ENCODE peak calls at places on chromosomes 11 and 22, in eight cellular contexts. J is endothelial cell of umbilical vein, Y is mesothelial cell of epicardium, H is GM12864, N is OCI-LY7, C is BE2C, E is A549, S is WTC11. Z is an unnamed sample.

GRCh38 chr11:47057374-47057773 is 119.3 kb downstream of the ARFGAP2 start:
- DNase-seq in E (no peak), J (no peak), H (no peak), C (no peak), Y (no peak), N (no peak), S (no peak), Z (no peak)

GRCh38 chr22:49119551-49119952 is 708.1 kb downstream of the BRD1 start:
- DNase-seq in N (no peak), S (peak), E (no peak), C (no peak), J (no peak), H (no peak), Y (no peak), Z (no peak)

GRCh38 chr11:122754553-122755322 is 83.6 kb upstream of the CRTAM start:
- DNase-seq in C (no peak), S (peak), N (peak), J (no peak), E (no peak), H (no peak), Y (no peak), Z (no peak)

GRCh38 chr11:2137202-2138071 is 1.8 kb downstream of the IGF2 start:
- DNase-seq in Y (peak), E (peak), H (no peak), C (peak), J (peak), N (no peak), S (peak), Z (no peak)

GRCh38 chr11:117814766-117815261 is 9.7 kb downstream of the FXYD2 start:
- DNase-seq in N (peak), S (no peak), H (peak), Y (peak), C (peak), E (no peak), J (no peak), Z (no peak)

GRCh38 chr22:39666495-39666894 is 95.9 kb downstream of the CACNA1I start:
- DNase-seq in N (no peak), H (no peak), E (no peak), Y (no peak), J (no peak), C (no peak), S (no peak), Z (no peak)

GRCh38 chr11:65213322-65214211 is 31.8 kb downstream of the CAPN1 start:
- DNase-seq in Y (no peak), J (no peak), N (no peak), H (no peak), S (peak), E (no peak), C (no peak), Z (no peak)

GRCh38 chr11:70415176-70415575 is 16.8 kb downstream of the CTTN start:
- DNase-seq in J (no peak), C (no peak), S (no peak), E (peak), H (no peak), Y (no peak), N (no peak), Z (no peak)

GRCh38 chr11:84673753-84674152 is 953.4 kb downstream of the DLG2 start:
- DNase-seq in J (no peak), E (no peak), N (no peak), Y (no peak), H (no peak), S (no peak), C (no peak), Z (no peak)

GRCh38 chr11:3035333-3035732 is 21.9 kb downstream of the CARS1 start:
- DNase-seq in E (no peak), C (no peak), H (no peak), S (no peak), Y (no peak), J (no peak), N (no peak), Z (no peak)

GRCh38 chr11:46832511-46833214 is 13.4 kb downstream of the CKAP5 start:
- DNase-seq in J (no peak), E (no peak), C (no peak), S (no peak), Y (no peak), N (no peak), H (no peak), Z (no peak)

GRCh38 chr11:115643491-115643995 is 139.3 kb upstream of the CADM1 start:
- DNase-seq in C (no peak), E (no peak), S (no peak), J (no peak), H (no peak), Y (no peak), N (no peak), Z (no peak)

GRCh38 chr11:128279861-128280260 is 307.5 kb downstream of the ETS1 start:
- DNase-seq in C (no peak), S (no peak), N (no peak), E (no peak), J (no peak), Y (no peak), H (no peak), Z (no peak)

GRCh38 chr22:27022741-27023373 is 365.5 kb downstream of the MIAT start:
- DNase-seq in E (no peak), H (no peak), Y (no peak), J (no peak), C (no peak), S (no peak), N (no peak), Z (no peak)

GRCh38 chr11:68457214-68457897 is 3.2 kb upstream of the PPP6R3 start:
- DNase-seq in N (no peak), E (no peak), S (no peak), C (no peak), H (no peak), Y (no peak), J (no peak), Z (no peak)

GRCh38 chr22:30277547-30278344 is 11.1 kb upstream of the OSM start:
- DNase-seq in N (no peak), H (no peak), S (no peak), Y (no peak), J (peak), C (no peak), E (no peak), Z (no peak)

GRCh38 chr11:97079244-97079643 is 689.4 kb downstream of the JRKL start:
- DNase-seq in J (no peak), S (no peak), E (no peak), N (no peak), Y (no peak), H (no peak), C (no peak), Z (no peak)

GRCh38 chr22:29840498-29840897 is 2.4 kb upstream of the ASCC2 start:
- DNase-seq in Y (no peak), N (no peak), E (no peak), S (no peak), J (no peak), H (no peak), C (no peak), Z (no peak)

GRCh38 chr11:89613916-89614315 is 96.2 kb upstream of the TRIM77 start:
- DNase-seq in N (no peak), C (no peak), E (no peak), H (no peak), Y (no peak), S (no peak), J (peak), Z (no peak)

GRCh38 chr22:42862045-42862734 is 5.1 kb upstream of the ARFGAP3 start:
- DNase-seq in N (no peak), E (no peak), J (no peak), S (no peak), H (no peak), Y (no peak), C (no peak), Z (no peak)

GRCh38 chr11:114079406-114080072 is 20.0 kb downstream of the ZBTB16 start:
- DNase-seq in E (no peak), J (no peak), S (no peak), C (no peak), H (no peak), Y (no peak), N (no peak), Z (no peak)

GRCh38 chr11:81039916-81040530 is 1599.2 kb upstream of the TENM4 start:
- DNase-seq in E (no peak), Y (no peak), J (no peak), H (no peak), N (no peak), S (no peak), C (no peak), Z (no peak)

GRCh38 chr11:90237004-90237403 is 14.2 kb upstream of the CHORDC1 start:
- DNase-seq in Y (no peak), H (no peak), C (no peak), N (no peak), S (no peak), J (no peak), E (no peak), Z (no peak)

GRCh38 chr11:93487032-93487483 is 56.1 kb downstream of the SMCO4 start:
- DNase-seq in Y (no peak), N (no peak), S (no peak), J (no peak), H (no peak), E (no peak), C (peak), Z (no peak)

DNA sequence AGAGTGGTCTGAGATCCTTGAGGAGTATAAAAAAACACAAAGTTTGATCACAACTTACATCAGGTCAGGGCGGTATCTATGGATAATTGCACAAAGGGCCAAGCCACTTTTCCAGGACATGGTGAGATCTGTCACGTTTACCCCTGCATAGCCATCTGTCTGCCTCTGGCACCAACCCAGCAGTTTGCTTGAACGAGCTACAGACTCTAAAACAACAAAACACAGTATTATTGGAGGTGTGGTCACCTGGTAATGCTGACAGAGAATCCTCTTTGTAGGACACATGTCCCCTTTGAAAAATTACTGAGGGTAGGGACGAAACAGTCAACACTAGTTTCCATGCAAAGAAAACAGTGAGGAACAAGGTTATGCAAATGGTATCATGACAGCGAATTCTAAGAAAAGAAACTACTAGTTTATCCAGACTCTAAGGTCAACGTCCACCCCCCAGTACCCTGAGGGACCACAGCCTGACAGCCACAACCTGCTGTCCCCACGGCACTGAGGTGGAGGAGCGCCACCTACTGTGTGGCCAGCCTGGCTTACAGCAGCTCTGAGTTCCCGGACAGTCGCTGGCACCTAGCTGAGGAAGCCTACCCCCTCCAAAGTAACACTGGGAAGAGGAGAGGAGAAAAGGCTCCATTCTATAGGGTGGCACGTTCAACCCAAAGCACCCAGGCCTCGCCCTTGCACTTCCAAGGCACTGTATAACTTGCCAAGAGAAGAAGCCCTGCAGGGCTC is 117.3 kb upstream of the BID start:
- DNase-seq in N (no peak), Y (no peak), C (peak), J (no peak), H (no peak), E (peak), S (peak), Z (no peak)
- TF ChIP-seq CTCF in N (peak), Y (no peak), C (peak), J (no peak), H (peak), E (peak), S (no peak), Z (no peak)

GRCh38 chr11:35676611-35676965 is 14.0 kb downstream of the TRIM44 start:
- DNase-seq in H (no peak), S (no peak), Y (no peak), C (no peak), J (no peak), N (no peak), E (no peak), Z (no peak)
- TF ChIP-seq CTCF in H (no peak), S (no peak), Y (no peak), C (no peak), J (no peak), N (no peak), E (no peak), Z (no peak)

GRCh38 chr22:47198801-47199251 is 436.4 kb downstream of the TBC1D22A start:
- DNase-seq in C (no peak), H (no peak), Y (peak), J (no peak), N (no peak), S (no peak), E (no peak), Z (peak)

GRCh38 chr22:47199949-47200272 is 437.5 kb downstream of the TBC1D22A start:
- DNase-seq in H (no peak), J (no peak), Y (no peak), E (no peak), S (no peak), N (no peak), C (no peak), Z (peak)

GRCh38 chr22:47199261-47199948 is 437.0 kb downstream of the TBC1D22A start:
- DNase-seq in J (no peak), E (no peak), H (no peak), C (no peak), N (no peak), S (no peak), Y (peak), Z (peak)

GRCh38 chr22:47201186-47201995 is 438.9 kb downstream of the TBC1D22A start:
- DNase-seq in C (no peak), S (no peak), H (no peak), E (no peak), J (no peak), Y (peak), N (no peak), Z (peak)

DNA sequence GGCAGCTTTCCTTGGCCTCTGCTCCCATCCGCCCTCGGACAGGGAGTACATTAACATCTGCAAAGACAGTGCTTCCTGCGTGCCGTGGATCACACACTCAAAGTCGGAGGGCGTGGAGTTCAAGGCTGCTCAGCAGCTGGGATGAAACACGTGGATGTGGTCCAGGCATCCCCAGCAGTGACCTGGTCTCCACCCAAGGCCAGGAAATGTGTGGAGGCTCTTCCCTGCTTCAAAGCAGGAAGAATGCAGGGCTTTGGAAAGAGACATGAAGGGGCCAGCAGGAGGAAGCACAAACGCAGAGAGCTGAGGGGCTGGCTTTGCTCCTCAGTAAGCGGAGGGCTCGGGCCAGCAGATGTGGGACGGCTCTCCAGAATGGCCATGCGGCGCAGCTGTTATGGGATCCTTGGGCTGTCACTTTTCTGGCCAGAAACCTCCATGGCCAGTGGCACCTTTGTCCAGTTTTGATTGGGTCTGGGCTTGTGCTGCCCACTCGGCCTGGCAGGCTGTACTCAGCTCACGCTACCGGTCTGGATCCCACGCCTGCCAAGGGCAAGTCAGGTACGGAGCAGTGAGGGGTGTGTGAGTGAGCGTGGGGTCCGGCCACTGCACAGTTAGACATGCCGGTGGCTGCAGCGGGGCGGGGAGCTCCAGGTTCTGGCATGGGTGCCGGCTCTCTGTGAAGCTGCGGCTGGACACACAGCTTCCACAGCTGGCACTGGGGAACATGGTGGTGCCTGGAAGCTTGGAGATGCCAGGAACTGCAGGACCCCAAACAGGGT is 438.0 kb downstream of the TBC1D22A start:
- DNase-seq in Y (no peak), H (no peak), N (no peak), S (no peak), C (no peak), J (no peak), E (no peak), Z (peak)
- TF ChIP-seq CTCF in Y (no peak), H (no peak), N (no peak), S (no peak), C (no peak), J (no peak), E (no peak), Z (no peak)

DNA sequence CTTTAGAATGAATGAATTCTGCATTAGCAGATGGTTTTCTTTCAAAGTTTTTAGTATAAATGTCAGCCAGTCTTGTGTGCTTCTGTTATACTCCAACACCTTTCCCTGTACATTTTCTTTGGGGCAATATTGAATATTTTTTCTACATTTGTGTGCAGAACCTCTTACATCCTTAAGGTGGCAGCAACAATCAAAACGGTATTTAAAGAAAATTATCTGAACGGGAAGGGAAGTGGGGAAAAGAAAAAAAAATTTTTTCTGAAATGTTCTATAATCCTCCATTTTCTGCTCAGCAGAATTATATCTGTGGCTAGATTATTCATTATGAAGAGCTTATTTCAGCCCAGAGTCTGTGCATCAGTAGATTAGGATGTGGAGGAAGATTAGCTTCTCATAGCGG is 347.3 kb upstream of the RAG2 start:
- DNase-seq in J (no peak), C (no peak), N (peak), Y (no peak), S (no peak), H (no peak), E (no peak), Z (no peak)
- TF ChIP-seq CTCF in J (no peak), C (peak), N (peak), Y (peak), S (no peak), H (peak), E (peak), Z (no peak)

GRCh38 chr22:19751497-19752245 is 8.9 kb upstream of the TBX1 start:
- DNase-seq in C (no peak), E (no peak), Y (no peak), H (no peak), J (no peak), S (no peak), N (no peak), Z (no peak)

GRCh38 chr22:19753996-19754700 is 6.4 kb upstream of the TBX1 start:
- DNase-seq in N (no peak), S (no peak), C (no peak), J (no peak), H (no peak), E (no peak), Y (no peak), Z (no peak)

GRCh38 chr22:19754701-19755144 is 5.9 kb upstream of the TBX1 start:
- DNase-seq in J (no peak), H (no peak), C (no peak), E (no peak), Y (no peak), N (no peak), S (no peak), Z (no peak)

GRCh38 chr22:19755145-19755710 is 5.3 kb upstream of the TBX1 start:
- DNase-seq in C (no peak), Y (no peak), N (no peak), S (peak), J (no peak), E (no peak), H (no peak), Z (no peak)

GRCh38 chr22:19753090-19753842 is 7.3 kb upstream of the TBX1 start:
- DNase-seq in N (no peak), H (no peak), Y (no peak), J (no peak), C (no peak), S (peak), E (no peak), Z (no peak)
- TF ChIP-seq CTCF in N (peak), H (peak), Y (no peak), J (no peak), C (peak), S (no peak), E (no peak), Z (no peak)

DNA sequence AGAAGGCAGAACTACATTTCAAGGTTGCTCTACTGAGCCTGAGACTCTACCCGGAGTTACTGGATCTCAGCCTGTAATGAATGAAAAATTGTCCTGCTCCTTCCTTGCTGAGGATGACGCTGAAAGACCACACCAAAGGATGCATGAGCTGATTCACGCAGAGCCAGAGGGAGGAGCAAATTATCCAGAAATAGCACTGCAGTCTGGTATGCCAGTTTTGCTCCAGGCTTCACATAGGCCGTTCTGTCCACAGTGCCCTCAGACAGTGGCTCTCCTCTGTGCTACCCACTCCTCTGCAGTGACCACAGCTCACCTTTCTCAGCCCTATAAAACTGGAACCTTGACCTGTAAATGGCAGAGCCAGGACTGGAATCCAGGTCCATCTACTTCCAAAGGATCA is 79.3 kb upstream of the GALNT18 start:
- DNase-seq in C (no peak), S (no peak), J (no peak), N (no peak), E (no peak), Y (no peak), H (no peak), Z (no peak)
- TF ChIP-seq CTCF in C (no peak), S (no peak), J (no peak), N (no peak), E (no peak), Y (no peak), H (no peak), Z (no peak)